ENCODE peak calls at places on chromosomes 5 and 9, in six cellular contexts. B is gastrocnemius medialis, R is adrenal gland, M is body of pancreas, W is GM23248, Q is heart left ventricle. E is an unnamed sample. For H3K36me3, the result is how much of the 10 kb centered on the place peaks cover.

GRCh38 chr9:70135176-70135575 is 91.5 kb downstream of the MAMDC2 start:
- DNase-seq in B (no peak), R (no peak), M (no peak), W (peak), Q (no peak), E (no peak)

GRCh38 chr5:140372971-140373487 is 13.0 kb downstream of the SLC4A9 start:
- DNase-seq in B (peak), R (peak), M (peak), W (peak), Q (peak), E (peak)

GRCh38 chr9:11092974-11093373 is 480.2 kb upstream of the PTPRD start:
- DNase-seq in B (no peak), R (no peak), M (no peak), W (no peak), Q (no peak), E (no peak)

GRCh38 chr9:2727966-2728613 is 10.8 kb downstream of the KCNV2 start:
- DNase-seq in B (peak), R (peak), M (peak), W (peak), Q (peak), E (no peak)

GRCh38 chr5:173290477-173291131 is 37.6 kb downstream of the STC2 start:
- DNase-seq in B (no peak), R (no peak), M (no peak), W (no peak), Q (peak), E (no peak)

GRCh38 chr5:179221196-179221876 is 123.9 kb downstream of the ADAMTS2 start:
- DNase-seq in B (no peak), R (no peak), M (no peak), W (no peak), Q (no peak), E (no peak)

GRCh38 chr9:138115506-138115905 is 237.9 kb downstream of the CACNA1B start:
- DNase-seq in B (no peak), R (no peak), M (no peak), W (no peak), Q (no peak), E (no peak)

GRCh38 chr9:96169488-96169887 is 132.5 kb downstream of the HSD17B3 start:
- DNase-seq in B (no peak), R (peak), M (no peak), W (peak), Q (no peak), E (peak)

GRCh38 chr9:15622596-15622995 is 69.8 kb downstream of the CCDC171 start:
- DNase-seq in B (no peak), R (no peak), M (no peak), W (peak), Q (no peak), E (no peak)

GRCh38 chr5:124981901-124982300 is 235.5 kb upstream of the ZNF608 start:
- DNase-seq in B (no peak), R (no peak), M (peak), W (no peak), Q (no peak), E (no peak)

GRCh38 chr5:102312586-102312985 is 16.5 kb upstream of the SLCO4C1 start:
- DNase-seq in B (no peak), R (no peak), M (no peak), W (peak), Q (no peak), E (no peak)

GRCh38 chr9:35426627-35427026 is 63.3 kb upstream of the RUSC2 start:
- DNase-seq in B (no peak), R (no peak), M (no peak), W (no peak), Q (no peak), E (no peak)

DNA sequence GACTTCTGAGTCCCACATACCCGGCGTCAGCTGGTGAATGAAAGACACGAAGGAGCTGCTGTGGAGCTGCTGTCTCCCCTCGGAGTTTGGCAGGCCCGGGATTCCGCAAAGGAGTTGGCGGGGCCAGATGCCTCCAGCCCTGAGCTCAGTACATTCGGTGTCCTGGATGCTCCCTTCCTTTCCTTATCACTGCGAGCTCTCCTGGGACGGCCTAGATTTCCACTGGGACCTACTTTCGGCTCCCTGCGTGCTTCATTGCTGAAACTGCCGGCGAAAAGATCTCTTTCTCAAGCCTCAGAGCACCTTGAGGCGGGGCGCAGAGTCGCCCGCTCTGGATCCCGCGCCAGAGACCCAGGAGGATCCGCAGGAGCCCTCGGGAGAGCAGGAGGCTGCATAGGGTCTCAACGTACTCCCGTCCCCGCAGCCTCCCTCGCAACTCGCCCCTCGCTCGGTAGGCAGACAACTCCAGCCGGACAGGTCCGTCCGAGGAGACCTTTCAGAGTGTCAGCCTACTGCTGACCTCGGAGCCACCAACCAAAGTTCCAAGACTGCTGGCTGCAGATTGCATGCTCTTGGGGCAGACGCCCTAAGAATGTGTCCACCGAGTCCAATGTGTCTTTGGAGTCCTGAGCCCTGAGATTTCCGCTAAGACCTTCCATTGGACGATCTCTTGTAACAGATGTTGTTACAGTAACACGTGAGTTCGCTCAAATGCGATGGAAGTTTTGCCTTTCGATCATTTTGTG is 6.1 kb downstream of the ANXA2R start:
- DNase-seq in B (no peak), R (no peak), M (no peak), W (no peak), Q (no peak), E (no peak)
- H3K4me3 ChIP-seq in B (peak), R (no peak), M (no peak), W (no peak), Q (peak), E (peak)

GRCh38 chr5:119439140-119439625 is 13.1 kb upstream of the HSD17B4 start:
- DNase-seq in B (no peak), R (no peak), M (peak), W (no peak), Q (no peak), E (no peak)
- H3K27ac ChIP-seq in B (no peak), R (no peak), M (peak), W (no peak), Q (no peak), E (no peak)

GRCh38 chr9:113898596-113898995 is 22.5 kb downstream of the ZNF618 start:
- DNase-seq in B (no peak), R (peak), M (no peak), W (no peak), Q (no peak), E (no peak)
- H3K36me3 ChIP-seq in B (under half), R (under half), M (under half), W (under half), Q (under half), E (under half)

DNA sequence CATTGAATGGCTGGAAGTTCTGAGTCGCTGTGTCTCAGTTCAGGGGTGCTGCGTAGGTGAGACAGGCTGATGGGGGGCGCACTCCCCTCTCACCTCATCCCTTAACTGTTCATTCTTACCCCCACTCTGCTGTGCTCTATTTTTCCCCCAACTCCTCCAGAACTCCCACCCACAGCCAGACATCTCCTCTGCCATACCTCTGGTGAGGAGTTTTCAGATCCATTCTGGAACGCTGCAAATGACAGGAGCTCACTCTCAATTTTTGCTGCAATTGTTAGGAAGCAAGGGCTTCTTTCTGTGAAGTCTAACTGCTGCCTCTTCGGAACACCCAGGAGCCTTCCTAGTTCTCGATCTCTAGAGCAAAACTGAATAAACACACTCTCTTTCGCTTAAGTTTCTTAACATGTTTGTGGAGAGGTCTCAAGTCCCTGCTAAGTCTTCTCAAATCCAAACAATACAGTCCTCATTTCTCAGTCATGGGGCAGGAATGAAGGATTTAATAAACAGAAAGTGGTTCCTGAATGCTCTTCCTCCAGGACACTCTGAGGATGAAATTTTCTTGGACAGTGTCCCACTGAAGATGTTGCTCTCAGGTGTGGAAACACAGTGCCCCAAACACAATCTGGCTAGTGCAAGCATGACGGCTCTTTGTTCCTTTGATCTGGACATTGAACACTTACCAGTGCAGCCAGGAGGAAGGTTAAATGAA is 387.7 kb downstream of the KDM4C start:
- DNase-seq in B (no peak), R (no peak), M (no peak), W (no peak), Q (no peak), E (no peak)
- H3K4me3 ChIP-seq in B (no peak), R (no peak), M (no peak), W (no peak), Q (no peak), E (no peak)

GRCh38 chr5:175576591-175576990 is 81.3 kb upstream of the HRH2 start:
- DNase-seq in B (no peak), R (no peak), M (no peak), W (no peak), Q (no peak), E (no peak)

GRCh38 chr5:175576096-175576495 is 81.8 kb upstream of the HRH2 start:
- DNase-seq in B (no peak), R (no peak), M (no peak), W (no peak), Q (no peak), E (no peak)

GRCh38 chr5:175575301-175575700 is 82.6 kb upstream of the HRH2 start:
- DNase-seq in B (no peak), R (no peak), M (no peak), W (no peak), Q (no peak), E (no peak)

GRCh38 chr5:175582697-175583096 is 75.2 kb upstream of the HRH2 start:
- DNase-seq in B (no peak), R (no peak), M (no peak), W (no peak), Q (no peak), E (no peak)

GRCh38 chr5:175579742-175580432 is 78.0 kb upstream of the HRH2 start:
- DNase-seq in B (no peak), R (no peak), M (no peak), W (no peak), Q (no peak), E (no peak)
- H3K27ac ChIP-seq in B (peak), R (no peak), M (no peak), W (no peak), Q (peak), E (peak)

E was measured in heart right ventricle.